ENCODE peak calls at places on chromosomes 13 and 19, in five cellular contexts. K is ovary; E is CD4-positive, alpha-beta T cell; V is mammary epithelial cell; M is cardiac muscle cell. A is an unnamed sample.

GRCh38 chr19:18274303-18274775 is at the start of gene IQCN:
- DNase-seq in E (no peak), M (peak), K (peak), V (no peak), A (peak)

GRCh38 chr13:44365899-44366298 is 7.7 kb upstream of the SERP2 start:
- DNase-seq in M (no peak), V (no peak), K (no peak), E (no peak), A (no peak)

GRCh38 chr13:99320693-99321481 is 13.7 kb upstream of the GPR183 start:
- DNase-seq in M (peak), K (no peak), E (no peak), V (peak), A (peak)

GRCh38 chr13:97238883-97239282 is 16.8 kb downstream of the MBNL2 start:
- DNase-seq in E (no peak), K (no peak), V (no peak), M (no peak), A (no peak)

GRCh38 chr19:29404015-29404414 is 121.8 kb upstream of the VSTM2B start:
- DNase-seq in E (no peak), K (no peak), V (no peak), M (no peak), A (no peak)

GRCh38 chr19:48644839-48645651 is 942 bp downstream of the CA11 start:
- DNase-seq in K (peak), V (peak), E (peak), M (peak), A (peak)

GRCh38 chr19:16899566-16900075 is 10.8 kb downstream of the F2RL3 start:
- DNase-seq in V (peak), K (no peak), M (peak), E (no peak), A (no peak)

GRCh38 chr13:47555235-47555634 is 445.8 kb downstream of the SUCLA2 start:
- DNase-seq in V (peak), M (no peak), E (no peak), K (no peak), A (peak)

GRCh38 chr13:113041293-113041690 is 64.3 kb upstream of the F7 start:
- DNase-seq in M (no peak), V (no peak), E (no peak), K (no peak), A (no peak)

GRCh38 chr13:113042456-113042855 is 63.1 kb upstream of the F7 start:
- DNase-seq in M (no peak), E (no peak), V (no peak), K (no peak), A (no peak)

GRCh38 chr13:113040031-113040430 is 65.6 kb upstream of the F7 start:
- DNase-seq in M (no peak), E (no peak), V (no peak), K (no peak), A (no peak)

GRCh38 chr13:113041821-113042335 is 63.7 kb upstream of the F7 start:
- DNase-seq in K (no peak), V (no peak), M (no peak), E (no peak), A (no peak)

GRCh38 chr13:113040597-113041292 is 64.8 kb upstream of the F7 start:
- DNase-seq in V (no peak), E (no peak), M (no peak), K (no peak), A (no peak)
- H3K27ac ChIP-seq in V (no peak), E (no peak), M (no peak), K (no peak), A (no peak)

GRCh38 chr13:29479716-29480492 is 115.6 kb downstream of the SLC7A1 start:
- DNase-seq in E (no peak), V (no peak), K (peak), M (peak), A (no peak)

GRCh38 chr13:29471551-29471950 is 123.9 kb downstream of the SLC7A1 start:
- DNase-seq in M (no peak), V (no peak), E (no peak), K (no peak), A (no peak)

GRCh38 chr13:29472317-29472961 is 123.0 kb downstream of the SLC7A1 start:
- DNase-seq in M (peak), V (peak), E (peak), K (peak), A (peak)

GRCh38 chr13:29474991-29475390 is 120.5 kb downstream of the SLC7A1 start:
- DNase-seq in E (no peak), K (no peak), V (no peak), M (peak), A (no peak)

GRCh38 chr13:29476046-29476445 is 119.4 kb downstream of the SLC7A1 start:
- DNase-seq in V (no peak), E (no peak), M (no peak), K (no peak), A (no peak)
- TF ChIP-seq CTCF in V (no peak), E (no peak), M (no peak), K (no peak), A (no peak)

DNA sequence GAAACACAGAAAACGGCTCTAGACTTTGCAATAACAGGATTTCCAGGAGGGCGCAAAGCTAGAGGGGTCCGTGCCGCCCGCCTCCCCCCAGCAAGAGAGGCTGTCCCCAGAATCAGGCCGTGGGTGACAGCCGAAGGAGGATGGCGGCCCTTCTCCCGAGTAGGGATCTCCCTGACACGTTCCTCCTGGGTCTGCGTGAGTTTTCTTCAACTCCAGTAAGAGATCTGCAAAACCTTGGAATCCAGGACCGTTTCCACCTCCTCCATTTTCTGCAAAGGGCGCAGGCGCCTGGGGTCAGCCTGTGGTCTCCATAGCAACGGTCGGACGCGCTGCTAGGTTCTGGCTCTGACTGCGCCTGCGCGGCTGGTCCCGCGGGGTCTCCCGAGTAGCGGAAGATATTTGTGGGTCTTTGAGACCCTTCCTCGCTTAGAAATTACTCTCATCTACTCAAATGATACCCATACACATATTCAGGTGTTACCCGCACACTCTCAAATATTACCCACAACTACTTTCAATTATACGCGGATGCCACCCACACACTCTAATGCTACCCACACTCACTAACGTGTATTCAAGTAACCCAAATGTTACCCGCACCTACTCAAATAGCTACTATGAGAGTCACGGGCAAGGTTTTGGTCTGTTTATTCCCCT is 2.1 kb downstream of the PNMA8C start:
- DNase-seq in V (no peak), M (peak), K (peak), E (no peak), A (peak)
- H3K27ac ChIP-seq in V (no peak), M (peak), K (peak), E (no peak), A (peak)

GRCh38 chr13:26629260-26629659 is 71.8 kb downstream of the WASF3 start:
- DNase-seq in E (no peak), M (peak), V (no peak), K (no peak), A (no peak)
- TF ChIP-seq CTCF in E (no peak), M (no peak), V (peak), K (no peak), A (no peak)

DNA sequence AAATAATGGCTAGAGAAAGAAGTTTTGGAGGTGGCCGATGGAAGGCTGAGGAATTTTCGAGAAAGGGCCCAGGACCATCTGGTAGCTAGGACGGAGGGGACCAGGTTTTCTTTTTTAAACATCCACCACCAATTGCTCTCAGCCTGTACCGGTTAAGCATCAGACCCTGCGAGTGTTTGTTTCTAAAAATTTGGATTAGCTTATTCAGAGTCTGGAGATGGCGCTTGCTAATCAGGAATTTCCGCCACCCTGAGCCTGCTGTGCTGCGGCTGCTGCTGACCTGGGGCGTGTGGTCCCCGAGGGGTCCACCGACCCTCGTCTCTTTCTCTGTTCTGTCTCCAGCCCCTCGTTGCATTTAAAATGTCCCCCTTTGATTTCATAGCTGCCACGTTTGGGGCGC is 2.0 kb downstream of the UHRF1 start:
- DNase-seq in V (no peak), K (no peak), E (no peak), M (peak), A (peak)
- H3K27ac ChIP-seq in V (peak), K (no peak), E (no peak), M (no peak), A (peak)

GRCh38 chr19:42423462-42424344 is 3.5 kb downstream of the LIPE start:
- DNase-seq in E (peak), M (peak), V (peak), K (peak), A (peak)

GRCh38 chr19:42424345-42424707 is 2.9 kb downstream of the LIPE start:
- DNase-seq in K (no peak), V (no peak), M (peak), E (no peak), A (no peak)

GRCh38 chr19:42422576-42423461 is 4.4 kb downstream of the LIPE start:
- DNase-seq in M (no peak), V (peak), E (peak), K (peak), A (peak)

GRCh38 chr19:42426643-42427042 is 545 bp downstream of the LIPE start:
- DNase-seq in M (no peak), V (no peak), K (no peak), E (no peak), A (no peak)

DNA sequence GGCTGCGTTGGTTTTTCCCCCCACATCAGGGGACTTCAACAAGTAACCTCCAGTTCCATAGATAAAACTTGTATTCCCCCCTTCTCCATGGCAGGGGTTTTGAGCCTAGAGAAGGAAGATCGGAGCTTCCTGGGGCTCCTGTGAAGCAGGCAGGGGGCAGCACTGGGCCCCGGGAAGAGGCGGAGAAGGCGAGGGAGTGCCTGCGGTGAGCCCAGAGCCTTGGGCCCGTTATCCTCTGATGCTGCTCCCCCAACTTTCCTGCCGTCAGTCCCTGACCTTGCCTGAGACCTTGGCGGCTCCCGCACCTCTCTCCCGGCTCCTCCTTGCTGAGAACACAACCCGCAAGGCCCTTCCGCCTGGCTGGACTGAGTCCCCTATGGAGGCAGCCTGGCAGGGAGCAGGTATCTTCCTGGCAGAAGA is 2.5 kb downstream of the LIPE start:
- DNase-seq in V (no peak), M (no peak), K (peak), E (no peak), A (no peak)
- TF ChIP-seq CTCF in V (peak), M (peak), K (no peak), E (no peak), A (no peak)

GRCh38 chr19:720691-721160 is 12.0 kb downstream of the PALM start:
- DNase-seq in M (no peak), V (no peak), E (no peak), K (peak), A (no peak)
- H3K27ac ChIP-seq in M (no peak), V (no peak), E (no peak), K (peak), A (no peak)

GRCh38 chr19:41701401-41702075 is 6.9 kb upstream of the CEACAM5 start:
- DNase-seq in K (no peak), M (no peak), E (no peak), V (no peak), A (no peak)
- TF ChIP-seq CTCF in K (no peak), M (peak), E (no peak), V (peak), A (no peak)

GRCh38 chr19:44959691-44960090 is 4.5 kb downstream of the CLPTM1 start:
- DNase-seq in E (no peak), V (no peak), M (no peak), K (no peak), A (no peak)

GRCh38 chr19:44954649-44955499 is at the start of gene CLPTM1:
- DNase-seq in K (peak), V (peak), E (peak), M (peak), A (peak)

GRCh38 chr19:44958090-44958489 is 2.9 kb downstream of the CLPTM1 start:
- DNase-seq in V (no peak), E (no peak), K (no peak), M (no peak), A (no peak)

GRCh38 chr19:44954278-44954648 is 917 bp upstream of the CLPTM1 start:
- DNase-seq in K (no peak), E (no peak), M (no peak), V (no peak), A (no peak)

DNA sequence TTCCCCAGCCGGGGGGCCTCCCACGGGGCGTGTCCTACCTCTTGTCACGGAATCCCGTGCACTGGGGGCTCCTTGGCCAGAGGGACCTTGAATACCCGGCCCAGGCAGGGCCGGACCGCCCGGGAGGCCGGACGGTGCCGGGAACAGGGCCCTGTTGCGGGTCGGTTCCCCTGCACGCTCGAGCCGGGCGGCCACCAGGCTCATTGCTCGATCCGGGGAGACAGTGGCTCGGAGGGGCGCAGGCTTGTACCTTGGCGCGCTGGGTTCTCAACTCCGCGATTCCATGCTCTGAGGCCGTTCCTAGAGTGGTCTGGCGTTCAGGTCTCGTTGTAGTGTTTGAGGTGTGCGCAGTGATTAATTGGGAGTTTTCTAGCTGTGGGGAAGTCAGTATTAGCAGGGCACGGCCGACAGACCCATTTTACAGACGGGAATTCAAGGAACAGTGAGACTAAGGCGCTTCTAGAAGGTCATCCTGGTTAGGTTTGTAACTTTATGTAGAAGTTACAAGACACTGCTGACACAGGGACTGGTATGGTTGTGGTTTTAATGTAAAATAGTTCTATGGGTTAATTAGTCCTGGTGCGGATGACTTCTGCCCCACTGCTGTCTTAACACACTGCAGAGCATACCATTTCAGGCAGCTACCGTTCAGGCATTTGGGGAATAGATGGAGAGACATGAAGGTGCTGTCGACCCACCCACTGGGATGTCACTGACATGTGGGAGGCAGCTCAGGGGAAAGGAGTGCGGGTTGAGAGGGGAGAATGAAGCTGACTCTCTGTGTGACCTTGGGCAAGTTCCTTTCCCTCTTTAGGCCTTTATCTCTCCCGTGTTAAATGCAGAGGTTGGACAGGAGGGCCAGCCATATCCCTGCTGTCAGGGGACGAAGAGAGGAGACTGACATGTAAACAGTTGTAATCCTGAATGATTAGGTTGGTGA is 590 bp downstream of the CLPTM1 start:
- DNase-seq in M (no peak), V (no peak), E (no peak), K (no peak), A (peak)
- H3K27ac ChIP-seq in M (peak), V (peak), E (peak), K (peak), A (peak)

A was measured in RWPE1.